ENCODE peak calls at places on chromosomes 11 and 22, in four cellular contexts. L is Caco-2, S is endodermal cell, P is K562. U is an unnamed sample. For H3K36me3 and H3K4me1, the result is how much of the 10 kb centered on the place peaks cover.

GRCh38 chr11:3049430-3050243 is 7.6 kb downstream of the CARS1 start:
- DNase-seq in L (no peak), S (no peak), P (no peak), U (no peak)

GRCh38 chr11:114270531-114271270 is 25.5 kb upstream of the NNMT start:
- DNase-seq in L (no peak), S (no peak), P (no peak), U (no peak)

GRCh38 chr11:64959498-64959897 is 12.4 kb downstream of the MAJIN start:
- DNase-seq in L (no peak), S (no peak), P (no peak), U (no peak)

GRCh38 chr11:11403763-11404725 is 51.0 kb upstream of the CSNK2A3 start:
- DNase-seq in L (no peak), S (no peak), P (no peak), U (no peak)

GRCh38 chr11:20367313-20367948 is 3.9 kb downstream of the HTATIP2 start:
- DNase-seq in L (no peak), S (no peak), P (peak), U (no peak)

GRCh38 chr11:11980841-11981308 is 27.6 kb downstream of the DKK3 start:
- DNase-seq in L (no peak), S (peak), P (no peak), U (no peak)

GRCh38 chr22:45240810-45241631 is at the start of gene KIAA0930:
- DNase-seq in L (peak), S (peak), P (peak), U (no peak)

GRCh38 chr11:128492903-128493569 is 94.3 kb downstream of the ETS1 start:
- DNase-seq in L (no peak), S (no peak), P (no peak), U (no peak)

GRCh38 chr11:18802381-18803257 is 11.0 kb upstream of the PTPN5 start:
- DNase-seq in L (peak), S (peak), P (peak), U (no peak)

GRCh38 chr11:66652651-66653050 is 14.1 kb downstream of the RBM4 start:
- DNase-seq in L (no peak), S (no peak), P (no peak), U (no peak)

GRCh38 chr11:63813035-63813562 is at the start of gene SPINDOC:
- DNase-seq in L (peak), S (peak), P (peak), U (no peak)

GRCh38 chr22:24040946-24041345 is 29.8 kb downstream of the CABIN1 start:
- DNase-seq in L (no peak), S (peak), P (no peak), U (no peak)

GRCh38 chr11:108890482-108891092 is 225.7 kb downstream of the DDX10 start:
- DNase-seq in L (no peak), S (no peak), P (no peak), U (no peak)

GRCh38 chr11:22703040-22703439 is 36.6 kb downstream of the GAS2 start:
- DNase-seq in L (peak), S (no peak), P (no peak), U (peak)

GRCh38 chr22:39437836-39438704 is 18.7 kb upstream of the MGAT3 start:
- DNase-seq in L (no peak), S (no peak), P (no peak), U (no peak)

GRCh38 chr22:37139762-37140161 is 10.0 kb downstream of the IL2RB start:
- DNase-seq in L (no peak), S (peak), P (no peak), U (no peak)

DNA sequence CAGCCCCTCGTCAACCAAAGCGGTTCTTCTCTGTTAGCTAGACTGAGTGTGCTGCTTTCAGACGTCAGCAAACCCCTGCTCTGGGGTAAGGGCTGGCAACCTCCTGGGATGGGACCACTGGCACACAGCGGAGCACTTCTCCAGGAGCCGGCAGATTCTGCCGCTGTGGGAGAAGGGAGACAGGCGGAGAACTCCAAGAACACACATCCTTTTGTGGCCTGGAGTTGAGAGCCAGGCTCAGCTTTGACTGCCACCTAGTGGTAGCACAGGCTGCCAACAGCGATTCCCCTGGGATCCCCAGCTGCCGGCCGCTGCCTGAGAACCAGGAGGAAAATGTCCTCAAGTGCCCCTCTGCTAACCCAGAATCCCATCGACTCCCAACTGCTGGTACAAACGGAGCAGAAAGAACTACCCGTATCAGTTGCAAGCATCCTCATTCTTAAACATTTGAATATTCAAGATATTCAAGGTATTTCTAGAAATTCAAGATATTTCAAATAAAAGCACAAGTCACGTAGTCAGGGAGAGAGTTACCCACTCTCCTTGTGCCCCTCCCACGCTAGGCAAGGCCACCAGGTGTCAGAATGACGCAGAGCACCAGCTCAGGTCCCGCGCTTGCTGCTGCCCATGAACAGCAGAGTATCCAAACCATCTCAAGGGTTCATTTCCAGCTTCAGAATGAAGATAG is 4.9 kb downstream of the LTO1 start:
- DNase-seq in L (peak), S (peak), P (peak), U (peak)
- H3K36me3 ChIP-seq in L (under half), S (half or more), P (half or more), U (under half)

GRCh38 chr11:17511571-17511970 is 32.6 kb downstream of the USH1C start:
- DNase-seq in L (no peak), S (no peak), P (no peak), U (no peak)
- H3K4me1 ChIP-seq in L (under half), S (under half), P (under half), U (under half)

GRCh38 chr11:79441159-79441875 is 487 bp upstream of the TENM4 start:
- DNase-seq in L (no peak), S (peak), P (no peak), U (no peak)
- H3K4me3 ChIP-seq in L (no peak), S (peak), P (no peak), U (peak)

DNA sequence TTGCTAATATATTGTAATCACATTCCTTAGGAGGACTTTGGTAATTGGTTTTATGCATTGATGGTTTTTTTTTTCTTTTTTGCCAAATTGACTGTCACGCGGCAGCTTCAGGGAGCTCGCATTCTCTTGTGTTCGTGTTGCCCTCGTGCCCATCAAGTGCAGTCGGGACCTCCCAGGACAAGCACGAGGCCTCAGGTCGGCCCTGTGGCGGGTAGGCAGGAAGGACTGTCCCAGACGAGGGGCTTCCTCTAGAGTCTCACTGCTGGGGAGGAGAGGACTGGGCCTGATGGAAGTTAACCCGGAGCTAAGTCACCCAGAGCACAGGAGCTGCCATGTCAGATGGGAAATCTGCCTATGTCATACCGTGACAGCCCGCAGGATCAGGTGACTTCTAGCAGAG is 37.0 kb downstream of the CTTN start:
- DNase-seq in L (no peak), S (no peak), P (no peak), U (no peak)
- H3K36me3 ChIP-seq in L (under half), S (half or more), P (half or more), U (half or more)

DNA sequence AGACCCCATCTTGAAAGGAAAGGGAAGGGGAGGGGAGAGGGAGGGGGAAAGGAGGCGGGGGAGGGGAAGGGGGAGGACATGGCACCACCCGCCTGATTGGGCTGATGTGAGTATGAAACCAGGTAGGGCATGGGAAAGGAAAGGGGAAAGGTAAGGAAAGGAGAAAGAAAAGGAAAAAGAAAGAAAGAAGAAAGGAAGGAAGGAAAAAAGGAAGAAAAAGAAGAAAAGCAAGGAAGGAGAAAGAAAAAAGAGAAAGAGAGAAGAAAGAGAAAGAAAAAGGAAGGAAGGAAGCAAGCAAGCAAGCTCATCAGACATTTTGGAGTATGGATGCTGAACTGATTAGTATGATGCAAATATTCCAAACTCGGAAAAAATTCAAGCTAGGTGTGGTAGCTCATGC is 36.0 kb upstream of the TFIP11 start:
- DNase-seq in L (no peak), S (no peak), P (no peak), U (no peak)
- H3K4me1 ChIP-seq in L (under half), S (under half), P (under half), U (under half)

GRCh38 chr11:14359573-14360031 is 619 bp upstream of the RRAS2 start:
- DNase-seq in L (no peak), S (no peak), P (no peak), U (no peak)
- H3K4me3 ChIP-seq in L (peak), S (peak), P (peak), U (no peak)

GRCh38 chr11:73977856-73978519 is 4.7 kb downstream of the UCP2 start:
- DNase-seq in L (peak), S (no peak), P (no peak), U (no peak)
- H3K36me3 ChIP-seq in L (under half), S (half or more), P (half or more), U (under half)

DNA sequence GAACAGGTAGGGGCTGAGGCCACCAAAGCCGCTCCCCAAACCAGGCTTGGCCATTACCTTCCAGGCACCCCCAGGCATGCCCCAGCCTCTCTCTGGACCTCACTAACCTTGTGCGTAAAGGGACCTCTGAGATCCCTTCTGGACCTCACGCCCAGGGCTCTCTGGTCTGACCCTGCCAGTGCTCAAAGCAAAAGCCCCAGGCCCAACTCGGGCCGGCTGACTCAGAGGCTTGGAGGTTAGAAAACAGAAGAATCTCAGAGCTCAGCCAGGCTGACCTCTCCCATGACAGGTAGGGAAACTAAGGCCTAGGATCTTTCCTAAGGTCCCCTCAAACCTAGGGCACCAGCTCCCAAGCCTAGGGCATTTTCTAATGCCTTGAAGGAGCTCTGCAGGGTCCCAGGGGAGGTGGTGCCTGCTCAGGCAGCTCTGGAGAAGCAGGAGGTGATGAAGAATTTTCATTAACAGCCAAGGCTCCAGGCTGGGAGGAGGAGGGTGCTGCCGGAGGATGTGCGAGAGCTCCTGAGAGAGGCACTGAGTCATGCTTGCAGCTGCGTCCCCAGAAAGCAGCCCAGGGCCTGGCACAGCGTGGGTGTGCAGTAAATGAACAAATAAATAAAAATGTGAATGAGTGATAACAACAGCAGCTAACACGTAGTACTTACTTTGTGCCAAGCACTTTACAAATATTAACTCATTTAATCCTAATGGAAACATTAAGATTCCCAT is 25.6 kb downstream of the ARRB1 start:
- DNase-seq in L (no peak), S (no peak), P (peak), U (no peak)
- H3K4me1 ChIP-seq in L (under half), S (under half), P (under half), U (under half)

GRCh38 chr11:125111341-125112234 is at the start of gene TMEM218:
- DNase-seq in L (peak), S (peak), P (peak), U (peak)

GRCh38 chr11:125114518-125114917 is 3.1 kb upstream of the TMEM218 start:
- DNase-seq in L (no peak), S (peak), P (no peak), U (no peak)

GRCh38 chr11:125110996-125111340 is 458 bp downstream of the TMEM218 start:
- DNase-seq in L (no peak), S (peak), P (peak), U (no peak)

GRCh38 chr11:125110506-125110905 is 920 bp downstream of the TMEM218 start:
- DNase-seq in L (no peak), S (peak), P (no peak), U (no peak)

DNA sequence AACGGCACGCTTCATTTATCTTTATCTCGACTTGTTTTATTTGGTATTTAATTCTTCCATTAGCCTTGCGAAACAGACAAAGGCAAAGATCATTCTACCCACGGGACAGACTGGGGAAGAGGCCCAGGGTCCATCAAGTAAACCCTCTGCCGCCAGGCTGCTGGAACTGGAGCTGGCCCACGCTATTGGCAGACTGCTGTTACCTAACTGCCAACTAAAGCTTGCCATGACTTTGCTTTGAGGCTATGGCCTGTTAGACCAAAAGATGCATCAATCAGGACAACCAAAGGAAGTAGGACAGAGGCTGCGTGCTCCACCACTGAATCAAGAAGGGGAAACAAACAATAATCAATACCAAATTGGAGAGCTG is 794 bp upstream of the TMEM218 start:
- DNase-seq in L (no peak), S (no peak), P (no peak), U (no peak)
- H3K4me3 ChIP-seq in L (peak), S (peak), P (peak), U (no peak)

DNA sequence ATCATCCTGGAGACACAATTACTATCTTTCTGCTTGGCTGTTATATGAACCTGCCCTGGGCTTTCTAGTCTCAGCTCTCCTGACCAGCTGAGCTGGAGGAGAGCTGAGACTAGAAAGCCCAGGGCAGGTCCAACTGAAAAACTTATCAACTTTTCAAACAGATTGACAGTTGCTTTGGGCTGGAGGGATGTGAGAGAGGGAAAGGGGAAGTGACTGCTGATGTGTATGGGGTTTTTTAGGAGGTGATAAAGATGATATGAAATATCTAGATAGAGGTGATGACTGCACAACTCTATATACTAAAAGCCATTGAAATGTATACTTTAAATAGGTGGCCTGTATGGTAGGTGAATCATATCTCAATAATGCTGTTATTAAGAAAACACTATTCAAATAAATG is 60.2 kb upstream of the CHRM4 start:
- DNase-seq in L (no peak), S (no peak), P (no peak), U (no peak)
- H3K36me3 ChIP-seq in L (under half), S (under half), P (under half), U (under half)

U was measured in iPS DF 6.9.